ENCODE peak calls at places on chromosomes 11 and 22, in five cellular contexts. K is left lung, B is lower leg skin, M is AG09309, A is PC-9. W is an unnamed sample.

GRCh38 chr11:123299721-123300120 is 104.7 kb upstream of the CLMP start:
- DNase-seq in K (no peak), B (no peak), M (no peak), A (no peak), W (no peak)

GRCh38 chr11:7892751-7893356 is 38.2 kb downstream of the OR10A6 start:
- DNase-seq in K (no peak), B (no peak), M (no peak), A (no peak), W (no peak)

GRCh38 chr22:47994899-47995573 is 1232.6 kb downstream of the TBC1D22A start:
- DNase-seq in K (no peak), B (no peak), M (no peak), A (no peak), W (no peak)

GRCh38 chr11:2551131-2551530 is 106.3 kb downstream of the KCNQ1 start:
- DNase-seq in K (no peak), B (no peak), M (no peak), A (no peak), W (peak)

GRCh38 chr11:47616726-47617416 is 22.7 kb upstream of the C1QTNF4 start:
- DNase-seq in K (peak), B (peak), M (peak), A (peak), W (no peak)

GRCh38 chr11:65430406-65431217 is 8.0 kb downstream of the NEAT1 start:
- DNase-seq in K (peak), B (peak), M (peak), A (no peak), W (peak)

GRCh38 chr22:27900153-27900552 is 18.9 kb downstream of the PITPNB start:
- DNase-seq in K (no peak), B (no peak), M (no peak), A (no peak), W (no peak)

GRCh38 chr11:86134580-86135318 is 65.9 kb upstream of the PICALM start:
- DNase-seq in K (no peak), B (no peak), M (no peak), A (no peak), W (no peak)

GRCh38 chr11:83403990-83404389 is 117.8 kb upstream of the CCDC90B start:
- DNase-seq in K (no peak), B (no peak), M (no peak), A (no peak), W (no peak)

GRCh38 chr11:86101941-86102407 is 33.1 kb upstream of the PICALM start:
- DNase-seq in K (no peak), B (no peak), M (no peak), A (no peak), W (no peak)

GRCh38 chr11:61946894-61947293 is 3.3 kb upstream of the BEST1 start:
- DNase-seq in K (no peak), B (no peak), M (no peak), A (no peak), W (no peak)

GRCh38 chr22:42416671-42417230 is 15.5 kb downstream of the NFAM1 start:
- DNase-seq in K (no peak), B (no peak), M (no peak), A (no peak), W (no peak)

GRCh38 chr11:77287615-77288273 is 13.7 kb downstream of the GDPD4 start:
- DNase-seq in K (no peak), B (no peak), M (peak), A (peak), W (no peak)

GRCh38 chr11:71129624-71130023 is 122.8 kb downstream of the SHANK2 start:
- DNase-seq in K (no peak), B (no peak), M (peak), A (peak), W (no peak)

GRCh38 chr11:134478176-134478575 is 66.1 kb upstream of the B3GAT1 start:
- DNase-seq in K (no peak), B (peak), M (no peak), A (no peak), W (no peak)

GRCh38 chr22:36536717-36537116 is 7.8 kb upstream of the EIF3D start:
- DNase-seq in K (no peak), B (no peak), M (no peak), A (no peak), W (no peak)

GRCh38 chr22:29300807-29301601 is 5.4 kb upstream of the GAS2L1 start:
- DNase-seq in K (no peak), B (peak), M (no peak), A (no peak), W (no peak)

GRCh38 chr11:32809313-32809712 is 14.9 kb upstream of the CCDC73 start:
- DNase-seq in K (peak), B (no peak), M (peak), A (peak), W (no peak)

GRCh38 chr22:23182289-23183106 is 2.2 kb downstream of the BCR start:
- DNase-seq in K (no peak), B (no peak), M (no peak), A (peak), W (no peak)

GRCh38 chr11:62269654-62270278 is at the start of gene SCGB2A2:
- DNase-seq in K (no peak), B (no peak), M (no peak), A (no peak), W (no peak)

GRCh38 chr11:135015966-135016365 is 603.9 kb upstream of the B3GAT1 start:
- DNase-seq in K (no peak), B (no peak), M (no peak), A (no peak), W (no peak)

GRCh38 chr11:114283422-114283821 is 12.8 kb upstream of the NNMT start:
- DNase-seq in K (no peak), B (no peak), M (no peak), A (no peak), W (no peak)

GRCh38 chr11:114280696-114281095 is 15.5 kb upstream of the NNMT start:
- DNase-seq in K (peak), B (peak), M (peak), A (peak), W (peak)

GRCh38 chr11:114284021-114284420 is 12.2 kb upstream of the NNMT start:
- DNase-seq in K (no peak), B (peak), M (no peak), A (no peak), W (no peak)

GRCh38 chr11:114281388-114281956 is 14.7 kb upstream of the NNMT start:
- DNase-seq in K (no peak), B (no peak), M (no peak), A (no peak), W (no peak)

GRCh38 chr11:114282488-114282887 is 13.7 kb upstream of the NNMT start:
- DNase-seq in K (no peak), B (no peak), M (no peak), A (no peak), W (no peak)
- TF ChIP-seq CTCF in K (no peak), B (no peak), M (no peak), A (no peak), W (no peak)

DNA sequence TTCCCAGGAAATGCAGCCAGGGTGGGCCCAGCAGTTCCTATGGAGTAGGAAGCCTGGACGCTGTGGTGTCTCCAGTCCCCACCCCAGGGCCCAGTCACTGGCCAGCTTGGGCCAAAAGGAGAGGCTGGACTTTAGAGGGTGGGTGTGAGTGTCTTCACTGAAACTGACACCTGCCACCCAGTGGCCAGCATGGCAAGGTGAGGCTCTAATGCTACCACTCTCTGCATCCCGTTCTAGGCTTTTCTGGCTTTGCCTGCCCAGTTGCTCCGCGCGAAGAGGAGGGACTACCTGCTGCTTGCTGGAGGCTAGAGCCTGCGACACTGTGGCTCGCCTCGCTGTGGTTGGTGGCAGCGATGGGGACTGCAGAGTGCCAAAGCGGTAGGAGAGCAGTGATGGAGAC is 35.4 kb downstream of the C22orf42 start:
- DNase-seq in K (no peak), B (no peak), M (no peak), A (no peak), W (no peak)
- TF ChIP-seq CTCF in K (no peak), B (no peak), M (no peak), A (peak), W (no peak)

GRCh38 chr22:39351689-39352214 is 2.0 kb downstream of the SYNGR1 start:
- DNase-seq in K (no peak), B (no peak), M (no peak), A (peak), W (no peak)

GRCh38 chr22:39350803-39351688 is 1.3 kb downstream of the SYNGR1 start:
- DNase-seq in K (no peak), B (no peak), M (no peak), A (no peak), W (no peak)

GRCh38 chr22:39349506-39349966 is 255 bp upstream of the SYNGR1 start:
- DNase-seq in K (no peak), B (no peak), M (no peak), A (peak), W (no peak)

GRCh38 chr22:39348909-39349505 is 784 bp upstream of the SYNGR1 start:
- DNase-seq in K (peak), B (no peak), M (no peak), A (no peak), W (no peak)

GRCh38 chr22:39349967-39350802 is at the start of gene SYNGR1:
- DNase-seq in K (no peak), B (no peak), M (no peak), A (peak), W (no peak)
- TF ChIP-seq CTCF in K (no peak), B (no peak), M (no peak), A (no peak), W (no peak)

GRCh38 chr11:74397531-74398243 is 546 bp downstream of the PGM2L1 start:
- DNase-seq in K (no peak), B (peak), M (no peak), A (peak), W (peak)
- TF ChIP-seq CTCF in K (no peak), B (no peak), M (peak), A (peak), W (no peak)

GRCh38 chr11:130208241-130209127 is 48.9 kb downstream of the ST14 start:
- DNase-seq in K (peak), B (peak), M (no peak), A (no peak), W (no peak)

GRCh38 chr11:130211144-130211543 is 51.6 kb downstream of the ST14 start:
- DNase-seq in K (peak), B (peak), M (no peak), A (no peak), W (no peak)

GRCh38 chr11:130209128-130209932 is 49.7 kb downstream of the ST14 start:
- DNase-seq in K (peak), B (peak), M (no peak), A (no peak), W (no peak)

GRCh38 chr11:130211781-130212401 is 52.3 kb downstream of the ST14 start:
- DNase-seq in K (peak), B (peak), M (no peak), A (no peak), W (no peak)

DNA sequence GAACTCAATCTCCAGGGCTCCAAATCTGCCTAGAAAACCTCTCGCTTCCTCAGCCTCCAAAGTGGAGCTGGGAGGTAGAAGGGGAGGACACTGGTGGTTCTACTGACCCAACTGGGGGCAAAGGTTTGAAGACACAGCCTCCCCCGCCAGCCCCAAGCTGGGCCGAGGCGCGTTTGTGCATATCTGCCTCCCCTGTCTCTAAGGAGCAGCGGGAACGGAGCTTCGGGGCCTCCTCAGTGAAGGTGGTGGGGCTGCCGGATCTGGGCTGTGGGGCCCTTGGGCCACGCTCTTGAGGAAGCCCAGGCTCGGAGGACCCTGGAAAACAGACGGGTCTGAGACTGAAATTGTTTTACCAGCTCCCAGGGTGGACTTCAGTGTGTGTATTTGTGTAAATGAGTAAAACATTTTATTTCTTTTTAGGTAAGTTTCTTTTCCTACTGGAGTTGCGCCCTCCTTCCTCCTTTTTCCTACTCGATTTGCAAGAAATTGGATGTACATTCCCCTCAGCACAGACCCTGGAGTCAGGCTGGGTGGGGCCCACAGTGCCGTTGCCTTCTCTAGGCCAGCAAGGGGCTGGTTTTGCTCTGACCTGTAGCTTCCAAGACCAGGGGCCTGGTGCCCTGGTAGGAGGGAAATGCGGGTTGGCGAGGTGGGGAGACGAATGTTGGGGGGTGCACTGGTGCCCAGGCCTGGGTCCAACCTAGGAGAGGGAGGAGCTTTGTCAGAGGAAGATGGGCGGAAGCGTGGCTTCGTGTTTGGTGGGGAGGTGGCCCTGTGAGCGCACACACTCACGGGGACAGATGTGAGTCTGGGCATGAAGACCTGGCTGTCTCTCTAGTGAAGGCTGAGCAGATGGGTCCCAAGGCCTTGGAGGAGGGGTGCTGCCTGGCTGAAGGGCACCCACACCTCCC is 50.6 kb downstream of the ST14 start:
- DNase-seq in K (peak), B (peak), M (no peak), A (no peak), W (peak)
- TF ChIP-seq CTCF in K (no peak), B (no peak), M (no peak), A (no peak), W (no peak)

GRCh38 chr11:9276571-9276970 is 11.4 kb upstream of the DENND5A start:
- DNase-seq in K (no peak), B (no peak), M (no peak), A (no peak), W (peak)
- TF ChIP-seq CTCF in K (no peak), B (no peak), M (no peak), A (peak), W (no peak)

GRCh38 chr22:22168190-22168940 is 76.2 kb upstream of the VPREB1 start:
- DNase-seq in K (no peak), B (no peak), M (peak), A (peak), W (no peak)

GRCh38 chr22:22168941-22169867 is 75.4 kb upstream of the VPREB1 start:
- DNase-seq in K (no peak), B (no peak), M (no peak), A (no peak), W (no peak)

GRCh38 chr22:22167791-22168189 is 76.8 kb upstream of the VPREB1 start:
- DNase-seq in K (no peak), B (no peak), M (no peak), A (no peak), W (no peak)

GRCh38 chr22:22169923-22170322 is 74.7 kb upstream of the VPREB1 start:
- DNase-seq in K (no peak), B (no peak), M (no peak), A (no peak), W (no peak)

GRCh38 chr22:22171357-22172218 is 73.0 kb upstream of the VPREB1 start:
- DNase-seq in K (no peak), B (no peak), M (no peak), A (no peak), W (no peak)
- TF ChIP-seq CTCF in K (no peak), B (no peak), M (peak), A (peak), W (no peak)